ENCODE peak calls at places on chromosomes 12 and 14, in ten cellular contexts. One of them, this sample, is unnamed.

GRCh38 chr12:49824886-49825285 is 3.3 kb downstream of the NCKAP5L start:
- DNase-seq in cardiac fibroblast: peak; percentile 82
- DNase-seq in SJSA1: no peak
- DNase-seq in D341Med: no peak
- DNase-seq in NCI-H1092 treated with DMSO at 0.1 percent for 48 hours: no peak
- DNase-seq in T-helper 2 cell treated with Interferon-gamma antibody and Interleukin-4, amounts not matched to agents 5 μg/mL and 100 μg/mL, for 36 hours: no peak
- DNase-seq in pulmonary artery endothelial cell: no peak
- DNase-seq in T-helper 1 cell: no peak
- DNase-seq in fibroblast of lung: peak; percentile 64
- DNase-seq in stimulated activated CD8-positive, alpha-beta memory T cell treated with anti-CD3 and anti-CD28 coated beads, Interleukin-4, amount 100 ng/mL, for 1 hour: no peak
- DNase-seq in this sample: no peak

GRCh38 chr12:95116341-95116740 is 42.9 kb upstream of the NR2C1 start:
- DNase-seq in T-helper 2 cell treated with Interferon-gamma antibody and Interleukin-4, amounts not matched to agents 5 μg/mL and 100 μg/mL, for 36 hours: no peak
- DNase-seq in cardiac fibroblast: no peak
- DNase-seq in SJSA1: no peak
- DNase-seq in pulmonary artery endothelial cell: no peak
- DNase-seq in stimulated activated CD8-positive, alpha-beta memory T cell treated with anti-CD3 and anti-CD28 coated beads, Interleukin-4, amount 100 ng/mL, for 1 hour: no peak
- DNase-seq in T-helper 1 cell: no peak
- DNase-seq in NCI-H1092 treated with DMSO at 0.1 percent for 48 hours: no peak
- DNase-seq in fibroblast of lung: peak; percentile 14
- DNase-seq in D341Med: no peak
- DNase-seq in this sample: no peak

GRCh38 chr14:21024668-21025373 is at the start of gene NDRG2:
- DNase-seq in stimulated activated CD8-positive, alpha-beta memory T cell treated with anti-CD3 and anti-CD28 coated beads, Interleukin-4, amount 100 ng/mL, for 1 hour: peak; percentile 55
- DNase-seq in T-helper 2 cell treated with Interferon-gamma antibody and Interleukin-4, amounts not matched to agents 5 μg/mL and 100 μg/mL, for 36 hours: peak; percentile 40
- DNase-seq in SJSA1: no peak
- DNase-seq in fibroblast of lung: no peak
- DNase-seq in cardiac fibroblast: no peak
- DNase-seq in T-helper 1 cell: peak; percentile 69
- DNase-seq in pulmonary artery endothelial cell: no peak
- DNase-seq in D341Med: peak; percentile 82
- DNase-seq in NCI-H1092 treated with DMSO at 0.1 percent for 48 hours: peak; percentile 25
- DNase-seq in this sample: no peak

GRCh38 chr12:49505672-49506071 is 33.2 kb upstream of the KCNH3 start:
- DNase-seq in SJSA1: no peak
- DNase-seq in cardiac fibroblast: peak; percentile 72
- DNase-seq in T-helper 1 cell: no peak
- DNase-seq in NCI-H1092 treated with DMSO at 0.1 percent for 48 hours: no peak
- DNase-seq in T-helper 2 cell treated with Interferon-gamma antibody and Interleukin-4, amounts not matched to agents 5 μg/mL and 100 μg/mL, for 36 hours: no peak
- DNase-seq in stimulated activated CD8-positive, alpha-beta memory T cell treated with anti-CD3 and anti-CD28 coated beads, Interleukin-4, amount 100 ng/mL, for 1 hour: no peak
- DNase-seq in pulmonary artery endothelial cell: no peak
- DNase-seq in fibroblast of lung: peak; percentile 39
- DNase-seq in D341Med: no peak
- DNase-seq in this sample: no peak

GRCh38 chr12:62806893-62807292 is 128.1 kb downstream of the PPM1H start:
- DNase-seq in cardiac fibroblast: no peak
- DNase-seq in NCI-H1092 treated with DMSO at 0.1 percent for 48 hours: no peak
- DNase-seq in fibroblast of lung: no peak
- DNase-seq in pulmonary artery endothelial cell: no peak
- DNase-seq in stimulated activated CD8-positive, alpha-beta memory T cell treated with anti-CD3 and anti-CD28 coated beads, Interleukin-4, amount 100 ng/mL, for 1 hour: no peak
- DNase-seq in T-helper 2 cell treated with Interferon-gamma antibody and Interleukin-4, amounts not matched to agents 5 μg/mL and 100 μg/mL, for 36 hours: no peak
- DNase-seq in T-helper 1 cell: no peak
- DNase-seq in SJSA1: no peak
- DNase-seq in D341Med: no peak
- DNase-seq in this sample: no peak

GRCh38 chr14:36746907-36747306 is 85.2 kb downstream of the PAX9 start:
- DNase-seq in T-helper 1 cell: no peak
- DNase-seq in pulmonary artery endothelial cell: no peak
- DNase-seq in fibroblast of lung: no peak
- DNase-seq in T-helper 2 cell treated with Interferon-gamma antibody and Interleukin-4, amounts not matched to agents 5 μg/mL and 100 μg/mL, for 36 hours: no peak
- DNase-seq in D341Med: no peak
- DNase-seq in stimulated activated CD8-positive, alpha-beta memory T cell treated with anti-CD3 and anti-CD28 coated beads, Interleukin-4, amount 100 ng/mL, for 1 hour: no peak
- DNase-seq in cardiac fibroblast: no peak
- DNase-seq in NCI-H1092 treated with DMSO at 0.1 percent for 48 hours: no peak
- DNase-seq in SJSA1: no peak
- DNase-seq in this sample: no peak

GRCh38 chr14:71232506-71232905 is 325.2 kb downstream of the PCNX1 start:
- DNase-seq in NCI-H1092 treated with DMSO at 0.1 percent for 48 hours: no peak
- DNase-seq in T-helper 1 cell: no peak
- DNase-seq in fibroblast of lung: no peak
- DNase-seq in stimulated activated CD8-positive, alpha-beta memory T cell treated with anti-CD3 and anti-CD28 coated beads, Interleukin-4, amount 100 ng/mL, for 1 hour: no peak
- DNase-seq in cardiac fibroblast: no peak
- DNase-seq in D341Med: no peak
- DNase-seq in pulmonary artery endothelial cell: no peak
- DNase-seq in SJSA1: no peak
- DNase-seq in T-helper 2 cell treated with Interferon-gamma antibody and Interleukin-4, amounts not matched to agents 5 μg/mL and 100 μg/mL, for 36 hours: no peak
- DNase-seq in this sample: no peak

GRCh38 chr14:35766036-35766699 is 42.9 kb downstream of the RALGAPA1 start:
- DNase-seq in SJSA1: no peak
- DNase-seq in stimulated activated CD8-positive, alpha-beta memory T cell treated with anti-CD3 and anti-CD28 coated beads, Interleukin-4, amount 100 ng/mL, for 1 hour: no peak
- DNase-seq in D341Med: no peak
- DNase-seq in fibroblast of lung: no peak
- DNase-seq in T-helper 2 cell treated with Interferon-gamma antibody and Interleukin-4, amounts not matched to agents 5 μg/mL and 100 μg/mL, for 36 hours: no peak
- DNase-seq in T-helper 1 cell: no peak
- DNase-seq in cardiac fibroblast: no peak
- DNase-seq in pulmonary artery endothelial cell: no peak
- DNase-seq in NCI-H1092 treated with DMSO at 0.1 percent for 48 hours: no peak
- DNase-seq in this sample: no peak

GRCh38 chr14:24806061-24806678 is 172.2 kb upstream of the GZMB start:
- DNase-seq in fibroblast of lung: peak; percentile 61
- DNase-seq in stimulated activated CD8-positive, alpha-beta memory T cell treated with anti-CD3 and anti-CD28 coated beads, Interleukin-4, amount 100 ng/mL, for 1 hour: no peak
- DNase-seq in cardiac fibroblast: peak; percentile 65
- DNase-seq in SJSA1: peak; percentile 52
- DNase-seq in T-helper 1 cell: no peak
- DNase-seq in pulmonary artery endothelial cell: peak; percentile 5
- DNase-seq in D341Med: peak; percentile 67
- DNase-seq in NCI-H1092 treated with DMSO at 0.1 percent for 48 hours: peak; percentile 40
- DNase-seq in T-helper 2 cell treated with Interferon-gamma antibody and Interleukin-4, amounts not matched to agents 5 μg/mL and 100 μg/mL, for 36 hours: peak; percentile 12
- DNase-seq in this sample: no peak

GRCh38 chr14:100025111-100025510 is 40.1 kb upstream of the EVL start:
- DNase-seq in SJSA1: no peak
- DNase-seq in NCI-H1092 treated with DMSO at 0.1 percent for 48 hours: no peak
- DNase-seq in T-helper 2 cell treated with Interferon-gamma antibody and Interleukin-4, amounts not matched to agents 5 μg/mL and 100 μg/mL, for 36 hours: peak; percentile 10
- DNase-seq in stimulated activated CD8-positive, alpha-beta memory T cell treated with anti-CD3 and anti-CD28 coated beads, Interleukin-4, amount 100 ng/mL, for 1 hour: no peak
- DNase-seq in fibroblast of lung: peak; percentile 49
- DNase-seq in cardiac fibroblast: peak; percentile 58
- DNase-seq in T-helper 1 cell: no peak
- DNase-seq in D341Med: peak; percentile 71
- DNase-seq in pulmonary artery endothelial cell: no peak
- DNase-seq in this sample: no peak

GRCh38 chr12:70059373-70059772 is 183.9 kb upstream of the CNOT2 start:
- DNase-seq in D341Med: no peak
- DNase-seq in stimulated activated CD8-positive, alpha-beta memory T cell treated with anti-CD3 and anti-CD28 coated beads, Interleukin-4, amount 100 ng/mL, for 1 hour: no peak
- DNase-seq in SJSA1: no peak
- DNase-seq in cardiac fibroblast: no peak
- DNase-seq in T-helper 2 cell treated with Interferon-gamma antibody and Interleukin-4, amounts not matched to agents 5 μg/mL and 100 μg/mL, for 36 hours: no peak
- DNase-seq in T-helper 1 cell: no peak
- DNase-seq in pulmonary artery endothelial cell: no peak
- DNase-seq in NCI-H1092 treated with DMSO at 0.1 percent for 48 hours: no peak
- DNase-seq in fibroblast of lung: peak; percentile 8
- DNase-seq in this sample: no peak

GRCh38 chr14:26021759-26022158 is 576.1 kb downstream of the NOVA1 start:
- DNase-seq in pulmonary artery endothelial cell: no peak
- DNase-seq in SJSA1: no peak
- DNase-seq in fibroblast of lung: no peak
- DNase-seq in stimulated activated CD8-positive, alpha-beta memory T cell treated with anti-CD3 and anti-CD28 coated beads, Interleukin-4, amount 100 ng/mL, for 1 hour: no peak
- DNase-seq in D341Med: no peak
- DNase-seq in T-helper 1 cell: no peak
- DNase-seq in T-helper 2 cell treated with Interferon-gamma antibody and Interleukin-4, amounts not matched to agents 5 μg/mL and 100 μg/mL, for 36 hours: no peak
- DNase-seq in cardiac fibroblast: no peak
- DNase-seq in NCI-H1092 treated with DMSO at 0.1 percent for 48 hours: no peak
- DNase-seq in this sample: no peak

GRCh38 chr12:105100207-105100985 is 7.1 kb upstream of the WASHC4 start:
- DNase-seq in D341Med: no peak
- DNase-seq in stimulated activated CD8-positive, alpha-beta memory T cell treated with anti-CD3 and anti-CD28 coated beads, Interleukin-4, amount 100 ng/mL, for 1 hour: no peak
- DNase-seq in pulmonary artery endothelial cell: no peak
- DNase-seq in cardiac fibroblast: peak; percentile 78
- DNase-seq in NCI-H1092 treated with DMSO at 0.1 percent for 48 hours: no peak
- DNase-seq in T-helper 2 cell treated with Interferon-gamma antibody and Interleukin-4, amounts not matched to agents 5 μg/mL and 100 μg/mL, for 36 hours: no peak
- DNase-seq in fibroblast of lung: peak; percentile 81
- DNase-seq in SJSA1: no peak
- DNase-seq in T-helper 1 cell: no peak
- DNase-seq in this sample: no peak

GRCh38 chr12:1034243-1034642 is 43.2 kb downstream of the ERC1 start:
- DNase-seq in T-helper 1 cell: no peak
- DNase-seq in cardiac fibroblast: no peak
- DNase-seq in NCI-H1092 treated with DMSO at 0.1 percent for 48 hours: no peak
- DNase-seq in D341Med: no peak
- DNase-seq in stimulated activated CD8-positive, alpha-beta memory T cell treated with anti-CD3 and anti-CD28 coated beads, Interleukin-4, amount 100 ng/mL, for 1 hour: no peak
- DNase-seq in fibroblast of lung: no peak
- DNase-seq in T-helper 2 cell treated with Interferon-gamma antibody and Interleukin-4, amounts not matched to agents 5 μg/mL and 100 μg/mL, for 36 hours: no peak
- DNase-seq in pulmonary artery endothelial cell: no peak
- DNase-seq in SJSA1: no peak
- DNase-seq in this sample: no peak

GRCh38 chr14:81406863-81407262 is 6.7 kb upstream of the STON2 start:
- DNase-seq in SJSA1: no peak
- DNase-seq in T-helper 1 cell: no peak
- DNase-seq in NCI-H1092 treated with DMSO at 0.1 percent for 48 hours: no peak
- DNase-seq in cardiac fibroblast: peak; percentile 76
- DNase-seq in T-helper 2 cell treated with Interferon-gamma antibody and Interleukin-4, amounts not matched to agents 5 μg/mL and 100 μg/mL, for 36 hours: no peak
- DNase-seq in fibroblast of lung: peak; percentile 69
- DNase-seq in D341Med: no peak
- DNase-seq in pulmonary artery endothelial cell: no peak
- DNase-seq in stimulated activated CD8-positive, alpha-beta memory T cell treated with anti-CD3 and anti-CD28 coated beads, Interleukin-4, amount 100 ng/mL, for 1 hour: no peak
- DNase-seq in this sample: no peak

GRCh38 chr14:96349286-96350075 is 13.7 kb downstream of the ATG2B start:
- DNase-seq in T-helper 2 cell treated with Interferon-gamma antibody and Interleukin-4, amounts not matched to agents 5 μg/mL and 100 μg/mL, for 36 hours: no peak
- DNase-seq in pulmonary artery endothelial cell: no peak
- DNase-seq in stimulated activated CD8-positive, alpha-beta memory T cell treated with anti-CD3 and anti-CD28 coated beads, Interleukin-4, amount 100 ng/mL, for 1 hour: no peak
- DNase-seq in cardiac fibroblast: peak; percentile 17
- DNase-seq in T-helper 1 cell: no peak
- DNase-seq in D341Med: no peak
- DNase-seq in NCI-H1092 treated with DMSO at 0.1 percent for 48 hours: no peak
- DNase-seq in SJSA1: no peak
- DNase-seq in fibroblast of lung: no peak
- DNase-seq in this sample: no peak

GRCh38 chr14:101062611-101063010 is 159.1 kb upstream of the RTL1 start:
- DNase-seq in stimulated activated CD8-positive, alpha-beta memory T cell treated with anti-CD3 and anti-CD28 coated beads, Interleukin-4, amount 100 ng/mL, for 1 hour: no peak
- DNase-seq in T-helper 2 cell treated with Interferon-gamma antibody and Interleukin-4, amounts not matched to agents 5 μg/mL and 100 μg/mL, for 36 hours: no peak
- DNase-seq in pulmonary artery endothelial cell: peak; percentile 39
- DNase-seq in cardiac fibroblast: no peak
- DNase-seq in SJSA1: no peak
- DNase-seq in T-helper 1 cell: no peak
- DNase-seq in D341Med: no peak
- DNase-seq in fibroblast of lung: peak; percentile 73
- DNase-seq in NCI-H1092 treated with DMSO at 0.1 percent for 48 hours: no peak
- DNase-seq in this sample: no peak

GRCh38 chr12:8780389-8780788 is 42.0 kb upstream of the A2ML1 start:
- DNase-seq in stimulated activated CD8-positive, alpha-beta memory T cell treated with anti-CD3 and anti-CD28 coated beads, Interleukin-4, amount 100 ng/mL, for 1 hour: no peak
- DNase-seq in D341Med: peak; percentile 28
- DNase-seq in T-helper 1 cell: no peak
- DNase-seq in NCI-H1092 treated with DMSO at 0.1 percent for 48 hours: no peak
- DNase-seq in fibroblast of lung: peak; percentile 56
- DNase-seq in cardiac fibroblast: peak; percentile 51
- DNase-seq in pulmonary artery endothelial cell: no peak
- DNase-seq in T-helper 2 cell treated with Interferon-gamma antibody and Interleukin-4, amounts not matched to agents 5 μg/mL and 100 μg/mL, for 36 hours: no peak
- DNase-seq in SJSA1: no peak
- DNase-seq in this sample: no peak

GRCh38 chr12:12483438-12483837 is 79.2 kb downstream of the DUSP16 start:
- DNase-seq in T-helper 2 cell treated with Interferon-gamma antibody and Interleukin-4, amounts not matched to agents 5 μg/mL and 100 μg/mL, for 36 hours: no peak
- DNase-seq in SJSA1: no peak
- DNase-seq in fibroblast of lung: no peak
- DNase-seq in NCI-H1092 treated with DMSO at 0.1 percent for 48 hours: no peak
- DNase-seq in stimulated activated CD8-positive, alpha-beta memory T cell treated with anti-CD3 and anti-CD28 coated beads, Interleukin-4, amount 100 ng/mL, for 1 hour: no peak
- DNase-seq in cardiac fibroblast: no peak
- DNase-seq in D341Med: no peak
- DNase-seq in pulmonary artery endothelial cell: no peak
- DNase-seq in T-helper 1 cell: no peak
- DNase-seq in this sample: no peak

GRCh38 chr12:109069307-109070231 is 17.2 kb downstream of the USP30 start:
- DNase-seq in T-helper 2 cell treated with Interferon-gamma antibody and Interleukin-4, amounts not matched to agents 5 μg/mL and 100 μg/mL, for 36 hours: no peak
- DNase-seq in NCI-H1092 treated with DMSO at 0.1 percent for 48 hours: no peak
- DNase-seq in D341Med: no peak
- DNase-seq in stimulated activated CD8-positive, alpha-beta memory T cell treated with anti-CD3 and anti-CD28 coated beads, Interleukin-4, amount 100 ng/mL, for 1 hour: no peak
- DNase-seq in cardiac fibroblast: no peak
- DNase-seq in fibroblast of lung: no peak
- DNase-seq in T-helper 1 cell: no peak
- DNase-seq in SJSA1: peak; percentile 24
- DNase-seq in pulmonary artery endothelial cell: no peak
- DNase-seq in this sample: no peak